ENCODE peak calls at places on chromosome 16, in six cellular contexts. One of them, this sample, is unnamed.

GRCh38 chr16:56630134-56630533 is 2.3 kb upstream of the MT1M start:
- DNase-seq in hepatocyte: no peak
- DNase-seq in ovary: no peak
- DNase-seq in AG09309: no peak
- DNase-seq in AG10803: no peak
- DNase-seq in astrocyte: no peak
- DNase-seq in this sample: no peak

GRCh38 chr16:69100046-69100765 is 5.2 kb upstream of the HAS3 start:
- DNase-seq in AG09309: no peak
- DNase-seq in hepatocyte: no peak
- DNase-seq in ovary: no peak
- DNase-seq in AG10803: no peak
- DNase-seq in astrocyte: no peak
- DNase-seq in this sample: no peak

GRCh38 chr16:48607056-48607825 is 2.7 kb downstream of the N4BP1 start:
- DNase-seq in AG10803: peak
- DNase-seq in hepatocyte: peak
- DNase-seq in astrocyte: peak
- DNase-seq in AG09309: peak
- DNase-seq in ovary: no peak
- DNase-seq in this sample: no peak

GRCh38 chr16:56950051-56950450 is 11.7 kb upstream of the CETP start:
- DNase-seq in astrocyte: no peak
- DNase-seq in hepatocyte: no peak
- DNase-seq in AG10803: no peak
- DNase-seq in ovary: no peak
- DNase-seq in AG09309: no peak
- DNase-seq in this sample: no peak

GRCh38 chr16:66928702-66929388 is 3.5 kb upstream of the RRAD start:
- DNase-seq in AG10803: peak
- DNase-seq in hepatocyte: peak
- DNase-seq in ovary: no peak
- DNase-seq in astrocyte: no peak
- DNase-seq in AG09309: no peak
- DNase-seq in this sample: no peak

GRCh38 chr16:48608452-48608851 is 1.5 kb downstream of the N4BP1 start:
- DNase-seq in AG10803: peak
- DNase-seq in hepatocyte: no peak
- DNase-seq in AG09309: no peak
- DNase-seq in astrocyte: peak
- DNase-seq in ovary: no peak
- DNase-seq in this sample: no peak

GRCh38 chr16:67201411-67202345 is 2.7 kb downstream of the ELMO3 start:
- DNase-seq in astrocyte: no peak
- DNase-seq in ovary: no peak
- DNase-seq in hepatocyte: no peak
- DNase-seq in AG10803: no peak
- DNase-seq in AG09309: no peak
- DNase-seq in this sample: no peak

GRCh38 chr16:8887952-8888560 is 5.9 kb downstream of the LITAFD start:
- DNase-seq in AG09309: no peak
- DNase-seq in ovary: no peak
- DNase-seq in AG10803: peak
- DNase-seq in hepatocyte: peak
- DNase-seq in astrocyte: peak
- DNase-seq in this sample: no peak

GRCh38 chr16:15886078-15886477 is 2.3 kb downstream of the CEP20 start:
- DNase-seq in hepatocyte: no peak
- DNase-seq in astrocyte: no peak
- DNase-seq in ovary: no peak
- DNase-seq in AG09309: no peak
- DNase-seq in AG10803: no peak
- DNase-seq in this sample: no peak

GRCh38 chr16:70432800-70433455 is 6.0 kb downstream of the ST3GAL2 start:
- DNase-seq in astrocyte: no peak
- DNase-seq in ovary: peak
- DNase-seq in AG09309: no peak
- DNase-seq in AG10803: no peak
- DNase-seq in hepatocyte: no peak
- DNase-seq in this sample: no peak

GRCh38 chr16:81335669-81336068 is 20.9 kb downstream of the GAN start:
- DNase-seq in hepatocyte: no peak
- DNase-seq in AG10803: no peak
- DNase-seq in AG09309: no peak
- DNase-seq in astrocyte: no peak
- DNase-seq in ovary: no peak
- DNase-seq in this sample: no peak

GRCh38 chr16:84246679-84247077 is 6.9 kb upstream of the KCNG4 start:
- DNase-seq in AG10803: no peak
- DNase-seq in AG09309: no peak
- DNase-seq in hepatocyte: no peak
- DNase-seq in ovary: no peak
- DNase-seq in astrocyte: no peak
- DNase-seq in this sample: no peak

GRCh38 chr16:65059421-65059980 is 62.4 kb downstream of the CDH11 start:
- DNase-seq in astrocyte: no peak
- DNase-seq in AG09309: no peak
- DNase-seq in ovary: no peak
- DNase-seq in AG10803: no peak
- DNase-seq in hepatocyte: no peak
- DNase-seq in this sample: no peak

GRCh38 chr16:27640277-27640600 is 90.3 kb downstream of the KATNIP start:
- DNase-seq in hepatocyte: no peak
- DNase-seq in AG09309: no peak
- DNase-seq in astrocyte: no peak
- DNase-seq in AG10803: no peak
- DNase-seq in ovary: no peak
- DNase-seq in this sample: no peak

GRCh38 chr16:89023621-89024511 is 46.9 kb upstream of the CBFA2T3 start:
- DNase-seq in AG10803: no peak
- DNase-seq in astrocyte: no peak
- DNase-seq in AG09309: no peak
- DNase-seq in ovary: no peak
- DNase-seq in hepatocyte: no peak
- DNase-seq in this sample: no peak

GRCh38 chr16:17304124-17304813 is 166.5 kb downstream of the XYLT1 start:
- DNase-seq in AG09309: no peak
- DNase-seq in AG10803: peak
- DNase-seq in astrocyte: peak
- DNase-seq in ovary: no peak
- DNase-seq in hepatocyte: peak
- DNase-seq in this sample: no peak

GRCh38 chr16:57544129-57544653 is 1.7 kb downstream of the ADGRG5 start:
- DNase-seq in hepatocyte: no peak
- DNase-seq in AG10803: no peak
- DNase-seq in AG09309: no peak
- DNase-seq in ovary: no peak
- DNase-seq in astrocyte: peak
- DNase-seq in this sample: no peak

GRCh38 chr16:89297156-89297869 is 79.8 kb downstream of the ZNF778 start:
- DNase-seq in astrocyte: no peak
- DNase-seq in ovary: peak
- DNase-seq in hepatocyte: no peak
- DNase-seq in AG09309: no peak
- DNase-seq in AG10803: peak
- DNase-seq in this sample: no peak

GRCh38 chr16:23670137-23670776 is 8.4 kb upstream of the PLK1 start:
- DNase-seq in AG10803: peak
- DNase-seq in hepatocyte: no peak
- DNase-seq in astrocyte: peak
- DNase-seq in ovary: no peak
- DNase-seq in AG09309: peak
- DNase-seq in this sample: no peak

GRCh38 chr16:74868501-74868900 is 93.9 kb upstream of the FA2H start:
- DNase-seq in astrocyte: peak
- DNase-seq in AG09309: no peak
- DNase-seq in ovary: no peak
- DNase-seq in hepatocyte: no peak
- DNase-seq in AG10803: peak
- DNase-seq in this sample: peak

GRCh38 chr16:86568677-86569623 is 2.3 kb downstream of the FOXC2 start:
- DNase-seq in hepatocyte: no peak
- DNase-seq in ovary: no peak
- DNase-seq in AG09309: no peak
- DNase-seq in AG10803: no peak
- DNase-seq in astrocyte: no peak
- DNase-seq in this sample: no peak
- H3K4me3 ChIP-seq in hepatocyte: no peak
- H3K4me3 ChIP-seq in ovary: no peak
- H3K4me3 ChIP-seq in AG09309: peak
- H3K4me3 ChIP-seq in AG10803: peak
- H3K4me3 ChIP-seq in astrocyte: peak
- H3K4me3 ChIP-seq in this sample: peak

DNA sequence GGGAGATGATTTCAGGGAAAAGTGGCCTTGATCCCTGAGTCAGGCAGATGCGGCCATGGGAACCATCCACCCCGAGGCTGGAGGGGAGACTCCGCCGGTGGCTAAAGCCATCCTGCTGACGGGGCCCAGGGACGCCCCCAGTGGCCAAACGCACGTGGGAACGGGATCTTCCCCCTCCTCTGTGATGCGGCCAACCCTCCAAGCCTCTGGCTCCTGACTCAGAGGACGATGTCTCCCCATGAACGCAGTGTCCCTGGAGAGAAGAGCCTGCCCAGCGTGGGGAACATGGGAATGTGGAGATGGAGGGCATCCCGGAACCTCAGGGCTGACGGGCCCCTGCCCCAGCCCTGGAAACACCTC is 25.0 kb downstream of the SLC7A5 start:
- DNase-seq in AG10803: no peak
- DNase-seq in AG09309: no peak
- DNase-seq in astrocyte: peak
- DNase-seq in ovary: no peak
- DNase-seq in hepatocyte: no peak
- DNase-seq in this sample: no peak
- TF ChIP-seq CTCF in AG10803: no peak
- TF ChIP-seq CTCF in AG09309: no peak
- TF ChIP-seq CTCF in astrocyte: peak
- TF ChIP-seq CTCF in ovary: no peak
- TF ChIP-seq CTCF in hepatocyte: no peak
- TF ChIP-seq CTCF in this sample: no peak

GRCh38 chr16:10558746-10559641 is 21.4 kb downstream of the EMP2 start:
- DNase-seq in AG10803: peak
- DNase-seq in ovary: peak
- DNase-seq in astrocyte: peak
- DNase-seq in hepatocyte: no peak
- DNase-seq in AG09309: no peak
- DNase-seq in this sample: no peak
- H3K4me3 ChIP-seq in AG10803: peak
- H3K4me3 ChIP-seq in ovary: no peak
- H3K4me3 ChIP-seq in astrocyte: no peak
- H3K4me3 ChIP-seq in hepatocyte: no peak
- H3K4me3 ChIP-seq in AG09309: peak
- H3K4me3 ChIP-seq in this sample: peak

DNA sequence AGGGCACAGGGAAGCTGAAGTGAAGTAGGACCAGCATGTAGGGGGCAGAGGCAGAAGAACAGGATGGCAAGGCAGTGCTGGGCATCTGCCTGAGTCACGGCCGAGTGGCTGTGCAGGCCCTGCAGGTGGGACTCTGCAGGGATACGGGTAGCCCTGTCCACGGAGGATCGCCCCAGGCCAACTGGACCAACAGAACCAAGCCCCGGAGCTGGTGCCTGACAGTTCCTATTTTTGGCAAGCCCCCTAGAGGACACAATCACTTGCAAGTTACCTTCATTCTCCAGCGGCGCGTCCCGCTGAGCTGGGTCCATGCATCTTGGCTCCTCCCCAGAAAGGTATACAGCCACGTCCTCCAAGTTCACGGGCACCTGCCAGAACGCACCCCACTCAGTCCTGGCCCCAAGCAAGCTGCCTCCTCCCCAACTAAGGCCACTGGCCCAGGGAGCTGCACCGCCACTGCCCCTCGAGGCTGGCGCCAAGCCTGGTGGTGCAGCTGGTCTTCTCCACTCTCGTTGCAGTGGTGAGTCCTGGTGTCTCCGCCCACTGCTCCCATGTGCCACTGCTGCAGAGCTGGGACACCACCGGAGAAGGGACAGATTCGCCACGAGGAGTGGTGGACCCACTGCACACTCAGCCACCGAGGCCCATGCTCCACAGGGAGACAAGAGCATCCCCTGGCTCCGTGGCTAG is 6.6 kb downstream of the ZNF500 start:
- DNase-seq in ovary: no peak
- DNase-seq in astrocyte: no peak
- DNase-seq in hepatocyte: no peak
- DNase-seq in AG09309: no peak
- DNase-seq in AG10803: no peak
- DNase-seq in this sample: no peak
- TF ChIP-seq CTCF in ovary: no peak
- TF ChIP-seq CTCF in astrocyte: no peak
- TF ChIP-seq CTCF in hepatocyte: no peak
- TF ChIP-seq CTCF in AG09309: no peak
- TF ChIP-seq CTCF in AG10803: no peak
- TF ChIP-seq CTCF in this sample: no peak

DNA sequence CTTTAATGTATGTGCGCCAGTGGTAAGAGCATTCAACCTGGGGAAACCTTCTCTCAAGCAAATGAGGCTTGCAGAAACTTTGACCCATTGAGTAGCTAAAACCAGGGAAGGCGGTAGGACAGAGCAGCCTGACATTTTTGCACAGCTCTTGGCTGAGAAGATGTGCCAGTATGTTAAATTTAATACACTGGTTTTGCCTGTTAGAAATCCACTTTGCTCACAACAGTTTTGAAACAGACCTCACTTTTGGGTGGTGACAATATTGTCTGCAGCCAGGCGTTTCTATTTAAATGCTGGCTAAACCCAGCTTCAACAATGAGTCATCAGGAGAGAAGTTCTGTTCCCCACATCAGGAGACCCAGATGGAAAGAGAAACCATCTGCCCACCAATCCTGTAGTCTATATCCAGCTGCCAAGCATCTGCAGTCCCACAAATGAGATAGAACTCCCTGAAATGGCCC is 29.2 kb upstream of the CLEC3A start:
- DNase-seq in AG10803: peak
- DNase-seq in hepatocyte: peak
- DNase-seq in AG09309: peak
- DNase-seq in astrocyte: peak
- DNase-seq in ovary: no peak
- DNase-seq in this sample: peak
- H3K4me3 ChIP-seq in AG10803: peak
- H3K4me3 ChIP-seq in hepatocyte: no peak
- H3K4me3 ChIP-seq in AG09309: no peak
- H3K4me3 ChIP-seq in astrocyte: peak
- H3K4me3 ChIP-seq in ovary: no peak
- H3K4me3 ChIP-seq in this sample: no peak

DNA sequence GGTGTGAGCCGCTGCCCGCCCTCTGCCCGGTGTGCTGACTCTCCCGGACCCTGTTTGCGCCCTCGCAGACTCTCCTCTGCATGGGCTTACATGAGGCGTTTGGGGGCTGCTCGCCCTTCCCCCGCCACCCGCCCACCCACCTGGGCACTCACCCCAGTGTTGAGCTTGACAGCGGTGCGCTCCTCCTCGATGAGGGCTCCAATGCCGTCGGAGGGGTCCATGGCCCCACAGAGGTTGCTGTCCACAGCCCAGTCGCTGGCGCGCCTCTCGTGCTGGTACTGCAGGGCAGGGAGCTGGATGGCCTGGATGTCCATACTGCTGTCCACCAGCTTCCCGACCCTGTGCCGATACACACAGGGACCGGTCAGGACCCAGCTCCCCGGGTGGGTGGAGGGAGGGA is 21.4 kb upstream of the RNPS1 start:
- DNase-seq in AG10803: no peak
- DNase-seq in ovary: no peak
- DNase-seq in hepatocyte: no peak
- DNase-seq in astrocyte: no peak
- DNase-seq in AG09309: no peak
- DNase-seq in this sample: no peak
- TF ChIP-seq CTCF in AG10803: no peak
- TF ChIP-seq CTCF in ovary: no peak
- TF ChIP-seq CTCF in hepatocyte: no peak
- TF ChIP-seq CTCF in astrocyte: no peak
- TF ChIP-seq CTCF in AG09309: no peak
- TF ChIP-seq CTCF in this sample: no peak